ENCODE peak calls at places on chromosome 18, in seven cellular contexts. W is left ventricle myocardium inferior, C is GM13977, B is A673, X is RWPE2, U is glutamatergic neuron, V is nephron progenitor cell. Y is an unnamed sample.

GRCh38 chr18:57353940-57354461 is 1.6 kb downstream of the ST8SIA3 start:
- DNase-seq in V (peak), X (no peak), B (peak), W (peak), C (peak), U (peak), Y (peak)

GRCh38 chr18:11520536-11520935 is 88.9 kb upstream of the SLC35G4 start:
- DNase-seq in U (no peak), C (no peak), W (no peak), X (no peak), B (no peak), V (no peak), Y (no peak)

GRCh38 chr18:62672600-62672999 is 42.7 kb upstream of the PHLPP1 start:
- DNase-seq in W (no peak), C (no peak), X (no peak), B (no peak), U (no peak), V (no peak), Y (no peak)

GRCh38 chr18:48129621-48130082 is 199.2 kb upstream of the SMAD2 start:
- DNase-seq in C (no peak), W (no peak), B (no peak), X (no peak), U (no peak), V (peak), Y (no peak)

GRCh38 chr18:41761329-41762028 is 193.6 kb upstream of the PIK3C3 start:
- DNase-seq in V (no peak), W (no peak), X (no peak), B (peak), U (no peak), C (no peak), Y (peak)

GRCh38 chr18:23487738-23488625 is 15.3 kb upstream of the RMC1 start:
- DNase-seq in V (no peak), U (no peak), C (peak), W (no peak), X (no peak), B (no peak), Y (no peak)

GRCh38 chr18:23972416-23972815 is 42.1 kb upstream of the TTC39C start:
- DNase-seq in U (no peak), X (no peak), C (peak), B (no peak), V (peak), W (no peak), Y (no peak)

GRCh38 chr18:35653392-35653791 is 71.9 kb downstream of the GALNT1 start:
- DNase-seq in X (no peak), B (no peak), C (no peak), V (no peak), U (no peak), W (no peak), Y (no peak)

GRCh38 chr18:70371085-70371735 is 82.4 kb downstream of the SOCS6 start:
- DNase-seq in C (no peak), W (no peak), X (no peak), B (no peak), V (no peak), U (no peak), Y (no peak)

GRCh38 chr18:9951022-9951859 is 37.4 kb downstream of the VAPA start:
- DNase-seq in C (no peak), X (no peak), V (peak), W (no peak), B (peak), U (no peak), Y (no peak)

GRCh38 chr18:37889963-37890362 is 324.4 kb upstream of the CELF4 start:
- DNase-seq in X (no peak), V (no peak), U (no peak), C (no peak), B (no peak), W (no peak), Y (no peak)

GRCh38 chr18:57575542-57575941 is 11.0 kb downstream of the FECH start:
- DNase-seq in C (no peak), X (no peak), W (no peak), U (no peak), B (no peak), V (no peak), Y (no peak)

GRCh38 chr18:9494778-9495302 is 19.5 kb downstream of the RALBP1 start:
- DNase-seq in W (no peak), B (no peak), C (no peak), U (no peak), X (no peak), V (no peak), Y (no peak)

GRCh38 chr18:7749510-7749981 is 182.4 kb downstream of the PTPRM start:
- DNase-seq in U (no peak), V (no peak), X (no peak), W (no peak), C (no peak), B (no peak), Y (no peak)

GRCh38 chr18:42114310-42114943 is 159.4 kb downstream of the PIK3C3 start:
- DNase-seq in U (peak), V (peak), B (peak), C (peak), W (peak), X (no peak), Y (peak)

GRCh38 chr18:63905361-63905760 is 2.4 kb upstream of the SERPINB10 start:
- DNase-seq in W (no peak), V (no peak), X (no peak), U (no peak), B (no peak), C (no peak), Y (no peak)

GRCh38 chr18:25233582-25234362 is 118.2 kb downstream of the ZNF521 start:
- DNase-seq in V (no peak), U (no peak), C (no peak), W (no peak), B (no peak), X (no peak), Y (no peak)

GRCh38 chr18:3281456-3282400 is 19.8 kb downstream of the MYL12B start:
- DNase-seq in U (no peak), C (peak), V (peak), W (no peak), X (no peak), B (peak), Y (no peak)

GRCh38 chr18:73924836-73925235 is 222.8 kb downstream of the FBXO15 start:
- DNase-seq in W (no peak), V (no peak), U (no peak), X (no peak), C (no peak), B (no peak), Y (no peak)

GRCh38 chr18:78192044-78192443 is 787.6 kb upstream of the SALL3 start:
- DNase-seq in B (no peak), V (no peak), W (no peak), U (no peak), C (no peak), X (no peak), Y (peak)

GRCh38 chr18:29418136-29418535 is 1241.2 kb upstream of the CDH2 start:
- DNase-seq in V (no peak), U (no peak), C (no peak), W (no peak), X (no peak), B (no peak), Y (no peak)

GRCh38 chr18:74110149-74110548 is 37.5 kb downstream of the FBXO15 start:
- DNase-seq in C (no peak), V (no peak), B (no peak), W (no peak), U (no peak), X (no peak), Y (no peak)

GRCh38 chr18:57786038-57786437 is 17.1 kb downstream of the ATP8B1 start:
- DNase-seq in W (no peak), C (no peak), X (no peak), U (no peak), B (no peak), V (no peak), Y (no peak)

GRCh38 chr18:54358495-54358793 is 738 bp downstream of the C18orf54 start:
- DNase-seq in B (no peak), W (peak), C (no peak), U (peak), V (no peak), X (no peak), Y (no peak)

GRCh38 chr18:33052886-33053285 is 280.1 kb upstream of the KLHL14 start:
- DNase-seq in W (no peak), B (no peak), C (no peak), U (no peak), V (no peak), X (no peak), Y (no peak)

GRCh38 chr18:26091047-26091630 is 726 bp upstream of the SS18 start:
- DNase-seq in U (no peak), C (no peak), X (no peak), W (peak), B (no peak), V (no peak), Y (peak)

GRCh38 chr18:32884543-32884942 is 111.7 kb upstream of the KLHL14 start:
- DNase-seq in C (no peak), W (no peak), V (no peak), U (no peak), X (no peak), B (no peak), Y (no peak)

GRCh38 chr18:13216732-13217465 is 1.7 kb upstream of the LDLRAD4 start:
- DNase-seq in B (peak), U (peak), X (no peak), C (peak), W (peak), V (peak), Y (no peak)

GRCh38 chr18:46478796-46479195 is 178.2 kb downstream of the LOXHD1 start:
- DNase-seq in U (no peak), W (no peak), V (no peak), C (no peak), B (no peak), X (no peak), Y (no peak)

GRCh38 chr18:48467231-48467630 is 58.0 kb upstream of the ZBTB7C start:
- DNase-seq in B (no peak), X (no peak), W (no peak), V (no peak), U (no peak), C (no peak), Y (no peak)

GRCh38 chr18:10142056-10142455 is 228.2 kb downstream of the VAPA start:
- DNase-seq in V (no peak), W (no peak), X (no peak), B (no peak), U (no peak), C (no peak), Y (no peak)

GRCh38 chr18:49519041-49519971 is 32.3 kb upstream of the C18orf32 start:
- DNase-seq in V (peak), X (no peak), U (no peak), B (no peak), W (no peak), C (no peak), Y (no peak)

GRCh38 chr18:46148810-46149209 is 44.6 kb downstream of the HAUS1 start:
- DNase-seq in C (peak), V (peak), X (no peak), B (peak), U (peak), W (no peak), Y (peak)

GRCh38 chr18:6633370-6633769 is 96.1 kb upstream of the ARHGAP28 start:
- DNase-seq in V (no peak), X (no peak), B (no peak), C (no peak), U (no peak), W (no peak), Y (no peak)

DNA sequence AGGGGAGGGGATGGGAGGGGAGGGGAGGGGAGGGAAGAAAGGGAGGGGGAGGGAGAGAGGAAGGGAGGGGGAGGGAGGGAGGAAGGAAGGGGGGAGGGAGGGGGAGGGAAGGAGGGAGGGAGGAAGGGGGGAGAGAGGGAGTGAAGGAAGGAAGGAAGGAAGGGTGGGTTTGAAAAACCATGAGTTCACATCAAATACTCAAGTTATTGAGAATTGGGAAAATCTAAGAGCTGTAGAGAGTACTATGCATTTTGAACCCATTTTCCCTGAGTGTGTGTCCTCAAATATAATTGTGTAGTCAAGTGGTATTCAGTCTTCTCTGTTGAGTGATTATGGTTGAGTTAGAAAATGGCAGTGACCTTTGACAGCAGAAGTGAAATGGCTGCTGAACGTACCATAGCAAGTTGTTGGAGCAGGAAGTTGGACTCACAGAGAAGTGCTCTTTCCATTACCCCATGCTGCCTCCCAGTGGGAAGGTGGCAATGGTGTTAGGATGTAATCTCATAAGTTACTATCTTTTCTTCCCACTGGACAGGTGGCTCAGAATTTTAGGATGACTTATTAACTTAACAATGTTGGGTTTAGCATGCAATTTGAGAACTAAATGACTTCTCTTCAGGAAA is 214.6 kb downstream of the SETBP1 start:
- DNase-seq in W (peak), C (peak), U (no peak), X (no peak), V (no peak), B (peak), Y (peak)
- TF ChIP-seq CTCF in W (peak), C (peak), U (no peak), X (peak), V (no peak), B (peak), Y (peak)

GRCh38 chr18:79517322-79517721 is 121.6 kb downstream of the NFATC1 start:
- DNase-seq in U (no peak), X (peak), B (no peak), W (no peak), C (no peak), V (no peak), Y (no peak)
- TF ChIP-seq CTCF in U (no peak), X (no peak), B (no peak), W (no peak), C (no peak), V (no peak), Y (no peak)

DNA sequence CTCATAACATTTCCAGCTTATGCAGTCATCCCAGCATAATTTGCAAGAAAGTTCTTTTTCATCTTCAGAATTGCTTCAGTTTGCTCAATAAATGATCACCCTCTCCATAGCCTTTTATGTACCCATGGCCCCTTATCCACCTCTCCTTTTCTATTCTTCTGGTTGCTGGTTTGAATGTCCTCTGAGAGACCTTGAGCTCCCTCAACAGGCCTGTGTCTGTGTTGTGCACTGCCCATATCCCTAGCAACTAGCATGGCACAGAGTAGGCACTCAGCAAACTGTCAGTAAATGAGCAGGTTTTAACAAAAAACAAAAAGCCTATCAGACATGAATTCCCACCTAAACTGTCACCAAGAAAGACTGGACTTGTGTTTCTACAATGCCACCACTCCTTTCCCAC is 160.5 kb downstream of the AKAIN1 start:
- DNase-seq in C (no peak), U (no peak), V (no peak), W (no peak), B (no peak), X (no peak), Y (no peak)
- TF ChIP-seq CTCF in C (no peak), U (no peak), V (no peak), W (no peak), B (peak), X (no peak), Y (no peak)

GRCh38 chr18:59388817-59389216 is 29.8 kb upstream of the LMAN1 start:
- DNase-seq in C (no peak), V (no peak), U (no peak), W (no peak), B (no peak), X (no peak), Y (no peak)
- TF ChIP-seq CTCF in C (no peak), V (no peak), U (no peak), W (no peak), B (no peak), X (no peak), Y (no peak)

DNA sequence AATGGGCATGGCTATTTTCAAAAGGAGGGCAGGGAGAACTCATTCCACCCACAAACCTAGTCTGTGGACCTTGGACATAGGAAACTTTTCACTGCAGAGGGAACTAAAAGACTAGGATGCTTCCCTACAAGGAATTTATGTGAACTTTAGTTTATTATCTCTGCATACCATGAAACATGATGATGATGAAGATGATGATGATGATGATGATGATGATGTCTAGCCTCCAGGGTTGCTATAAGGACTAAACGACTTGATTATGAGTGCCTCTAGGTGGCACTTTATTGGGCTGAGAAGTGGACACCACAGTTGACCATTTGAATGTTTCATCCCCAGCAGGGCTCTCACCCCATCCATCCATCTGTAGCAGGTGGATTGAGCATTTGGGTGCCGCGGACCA is 260.0 kb upstream of the TCF4 start:
- DNase-seq in C (no peak), V (no peak), X (no peak), W (no peak), B (no peak), U (no peak), Y (no peak)
- TF ChIP-seq CTCF in C (no peak), V (no peak), X (no peak), W (no peak), B (no peak), U (no peak), Y (no peak)

DNA sequence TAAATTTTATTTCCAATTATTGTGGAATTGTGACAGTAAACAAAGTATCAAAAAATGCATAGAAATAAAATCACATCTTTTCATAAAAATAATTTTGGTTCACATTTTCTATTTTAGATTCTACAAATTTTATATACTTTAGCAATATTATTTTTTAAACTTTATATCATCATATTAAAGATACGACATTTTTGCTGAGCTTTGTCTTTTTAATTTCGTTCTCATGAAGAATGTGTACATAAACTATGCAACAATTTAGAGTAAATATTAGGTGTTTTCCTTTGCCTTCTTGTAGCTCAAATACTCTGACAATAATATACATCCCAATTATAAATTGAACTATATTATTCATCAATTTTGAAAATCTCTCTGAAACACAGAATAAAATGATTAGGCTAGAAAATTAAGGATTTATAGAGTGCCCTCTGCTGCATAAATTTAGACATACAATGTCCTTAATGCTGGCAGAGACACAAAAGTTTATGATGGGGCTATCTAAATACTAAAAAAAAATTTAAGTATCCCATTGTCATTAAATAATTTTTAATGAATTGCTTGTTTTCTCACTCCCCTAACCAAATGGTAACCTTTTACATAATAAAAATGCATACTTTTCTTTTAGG is 45.7 kb downstream of the CCDC102B start:
- DNase-seq in X (no peak), B (no peak), C (no peak), W (no peak), V (no peak), U (no peak), Y (no peak)
- TF ChIP-seq CTCF in X (peak), B (peak), C (no peak), W (peak), V (no peak), U (no peak), Y (no peak)

DNA sequence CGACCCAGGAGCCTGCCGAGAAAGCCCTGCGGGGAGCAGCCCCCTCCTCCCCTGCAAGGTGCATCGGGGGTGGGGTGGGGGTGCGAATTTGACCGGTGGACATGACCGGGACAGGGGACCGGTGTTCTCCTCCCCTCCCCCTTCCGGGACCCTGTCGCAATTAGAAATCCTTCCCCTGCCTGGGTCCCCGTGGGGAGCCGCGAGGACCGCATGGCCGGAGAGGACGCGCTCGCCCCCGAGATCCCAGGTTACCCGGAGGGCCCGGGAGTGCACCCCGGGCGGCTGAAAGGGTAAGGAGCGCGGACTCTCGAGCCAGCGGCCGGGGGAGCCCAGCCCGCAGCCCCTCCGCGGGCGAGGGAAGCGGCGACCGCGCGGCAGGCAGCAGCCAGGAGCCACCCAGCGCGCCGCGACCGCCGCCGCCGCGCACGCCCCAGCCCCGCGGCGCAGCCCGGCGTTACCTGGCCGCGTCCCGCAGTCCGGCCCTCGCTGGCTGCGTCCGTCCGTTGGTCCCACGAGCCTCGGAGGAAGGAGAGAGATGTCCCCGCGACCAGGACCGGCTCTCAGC is 477 bp downstream of the DLGAP1 start:
- DNase-seq in U (no peak), C (no peak), V (peak), B (no peak), X (no peak), W (no peak), Y (no peak)
- TF ChIP-seq CTCF in U (no peak), C (no peak), V (no peak), B (no peak), X (no peak), W (no peak), Y (no peak)